ENCODE peak calls at places on chromosomes 3 and 15, in six cellular contexts. Q is body of pancreas; A is ovary; N is psoas muscle; M is nephron progenitor cell; Y is CD8-positive, alpha-beta T cell. J is an unnamed sample.

GRCh38 chr3:47910777-47911440 is 105.3 kb downstream of the MAP4 start:
- DNase-seq in Y (no peak), N (no peak), A (no peak), Q (no peak), M (no peak), J (no peak)

GRCh38 chr15:87609474-87609873 is 647.1 kb downstream of the NTRK3 start:
- DNase-seq in N (no peak), M (no peak), Y (no peak), Q (no peak), A (no peak), J (no peak)

GRCh38 chr3:127208483-127209100 is 15.7 kb downstream of the PRR23E start:
- DNase-seq in Q (no peak), N (peak), M (no peak), Y (no peak), A (peak), J (peak)

GRCh38 chr3:102332934-102333333 is 101.9 kb upstream of the ZPLD1 start:
- DNase-seq in Q (no peak), N (no peak), A (no peak), Y (no peak), M (no peak), J (no peak)

GRCh38 chr15:60379466-60380274 is 18.1 kb downstream of the ANXA2 start:
- DNase-seq in A (no peak), Y (no peak), M (no peak), N (no peak), Q (no peak), J (no peak)

GRCh38 chr15:66923438-66923881 is 141.9 kb upstream of the SMAD3 start:
- DNase-seq in M (peak), N (no peak), A (no peak), Q (peak), Y (peak), J (no peak)

GRCh38 chr3:159416854-159417253 is 571.8 kb upstream of the IL12A start:
- DNase-seq in M (peak), Y (no peak), Q (no peak), N (no peak), A (no peak), J (no peak)

GRCh38 chr3:169812124-169812843 is 386 bp upstream of the LRRIQ4 start:
- DNase-seq in M (peak), Q (peak), Y (peak), A (peak), N (peak), J (peak)

GRCh38 chr3:182028081-182028480 is 316.4 kb downstream of the SOX2 start:
- DNase-seq in N (no peak), M (no peak), A (no peak), Q (no peak), Y (no peak), J (no peak)

GRCh38 chr3:113018461-113019181 is 27.8 kb downstream of the GTPBP8 start:
- DNase-seq in Y (no peak), N (no peak), A (no peak), Q (no peak), M (no peak), J (peak)

GRCh38 chr3:190017575-190018288 is 103.0 kb downstream of the P3H2 start:
- DNase-seq in N (no peak), Y (no peak), M (no peak), Q (peak), A (no peak), J (no peak)

GRCh38 chr15:55527150-55527549 is 19.1 kb upstream of the DNAAF4 start:
- DNase-seq in A (no peak), Y (no peak), Q (no peak), M (no peak), N (no peak), J (no peak)

GRCh38 chr3:123339302-123339701 is 109.6 kb downstream of the ADCY5 start:
- DNase-seq in N (no peak), Y (no peak), A (peak), Q (no peak), M (no peak), J (no peak)

GRCh38 chr3:150216041-150216811 is 191.9 kb upstream of the TSC22D2 start:
- DNase-seq in N (peak), Y (no peak), M (no peak), Q (no peak), A (peak), J (no peak)